ENCODE peak calls at places on chromosomes 13 and 19, in six cellular contexts. Z is pancreas, U is GM04504, R is ovary, N is amygdala, J is left ventricle myocardium superior. I is an unnamed sample.

GRCh38 chr19:40466219-40467006 is at the start of gene SPTBN4:
- DNase-seq in Z (peak; percentile 74), U (no peak), R (no peak), N (peak; percentile 32), J (peak; percentile 60), I (no peak)

GRCh38 chr19:7447648-7448047 is 41.2 kb downstream of the PEX11G start:
- DNase-seq in Z (no peak), U (no peak), R (no peak), N (no peak), J (no peak), I (no peak)

GRCh38 chr19:5805465-5806132 is 732 bp downstream of the NRTN start:
- DNase-seq in Z (peak; percentile 94), U (no peak), R (peak; percentile 36), N (no peak), J (peak; percentile 84), I (peak; percentile 53)

GRCh38 chr19:1363599-1363998 is 20.1 kb upstream of the NDUFS7 start:
- DNase-seq in Z (no peak), U (no peak), R (no peak), N (no peak), J (no peak), I (no peak)

GRCh38 chr13:114064516-114065140 is 67.8 kb downstream of the RASA3 start:
- DNase-seq in Z (peak; percentile 50), U (no peak), R (peak; percentile 68), N (peak; percentile 69), J (peak; percentile 54), I (peak; percentile 58)

GRCh38 chr13:59444210-59444857 is 719.4 kb downstream of the DIAPH3 start:
- DNase-seq in Z (no peak), U (no peak), R (no peak), N (no peak), J (no peak), I (no peak)

GRCh38 chr13:110340812-110341444 is 33.8 kb downstream of the COL4A2 start:
- DNase-seq in Z (no peak), U (no peak), R (peak; percentile 72), N (no peak), J (peak; percentile 87), I (no peak)

GRCh38 chr13:63408227-63409202 is 1992.9 kb upstream of the PCDH20 start:
- DNase-seq in Z (no peak), U (no peak), R (no peak), N (no peak), J (no peak), I (no peak)

GRCh38 chr19:38142176-38143035 is 81.6 kb downstream of the DPF1 start:
- DNase-seq in Z (no peak), U (peak; percentile 10), R (peak; percentile 61), N (peak; percentile 51), J (peak; percentile 77), I (peak; percentile 28)

GRCh38 chr19:16337809-16338469 is 13.3 kb downstream of the KLF2 start:
- DNase-seq in Z (no peak), U (no peak), R (no peak), N (no peak), J (no peak), I (no peak)

GRCh38 chr19:46533085-46534081 is 37.7 kb upstream of the PNMA8B start:
- DNase-seq in Z (no peak), U (no peak), R (no peak), N (peak; percentile 18), J (no peak), I (no peak)

GRCh38 chr13:47794963-47795362 is 206.1 kb downstream of the SUCLA2 start:
- DNase-seq in Z (no peak), U (no peak), R (no peak), N (no peak), J (no peak), I (no peak)

GRCh38 chr13:94169783-94170513 is 309.5 kb downstream of the DCT start:
- DNase-seq in Z (peak; percentile 22), U (no peak), R (no peak), N (no peak), J (peak; percentile 37), I (peak; percentile 39)

GRCh38 chr13:69793803-69794453 is 313.7 kb upstream of the ATXN8OS start:
- DNase-seq in Z (no peak), U (no peak), R (no peak), N (no peak), J (no peak), I (no peak)

GRCh38 chr19:14997981-14998380 is 18.3 kb upstream of the SLC1A6 start:
- DNase-seq in Z (no peak), U (no peak), R (no peak), N (no peak), J (no peak), I (no peak)

GRCh38 chr13:91346062-91346461 is 1.4 kb upstream of the MIR17HG start:
- DNase-seq in Z (no peak), U (no peak), R (no peak), N (no peak), J (no peak), I (no peak)

GRCh38 chr13:95643814-95644598 is 500 bp downstream of the DZIP1 start:
- DNase-seq in Z (peak; percentile 75), U (peak; percentile 17), R (no peak), N (peak; percentile 36), J (peak; percentile 37), I (no peak)

GRCh38 chr13:45607931-45608330 is 7.6 kb downstream of the ERICH6B start:
- DNase-seq in Z (no peak), U (no peak), R (no peak), N (no peak), J (no peak), I (no peak)

GRCh38 chr13:77620138-77620537 is 77.3 kb upstream of the SLAIN1 start:
- DNase-seq in Z (no peak), U (no peak), R (no peak), N (no peak), J (no peak), I (no peak)

GRCh38 chr13:85367887-85368286 is 431.3 kb downstream of the SLITRK6 start:
- DNase-seq in Z (no peak), U (no peak), R (no peak), N (no peak), J (no peak), I (no peak)

GRCh38 chr13:24194447-24194846 is 33.9 kb downstream of the SPATA13 start:
- DNase-seq in Z (no peak), U (no peak), R (no peak), N (no peak), J (no peak), I (no peak)

GRCh38 chr13:19567820-19568534 is 6.6 kb upstream of the TPTE2 start:
- DNase-seq in Z (no peak), U (no peak), R (no peak), N (no peak), J (no peak), I (no peak)

GRCh38 chr19:10074153-10074552 is 12.0 kb upstream of the SHFL start:
- DNase-seq in Z (no peak), U (no peak), R (no peak), N (no peak), J (no peak), I (no peak)

GRCh38 chr19:35247526-35248309 is 1.1 kb upstream of the LSR start:
- DNase-seq in Z (peak; percentile 96), U (no peak), R (peak; percentile 42), N (no peak), J (peak; percentile 60), I (no peak)

GRCh38 chr19:54576411-54576976 is 2.9 kb downstream of the LILRA2 start:
- DNase-seq in Z (no peak), U (no peak), R (no peak), N (no peak), J (no peak), I (no peak)

GRCh38 chr19:45901912-45902650 is at the start of gene MYPOP:
- DNase-seq in Z (no peak), U (no peak), R (peak; percentile 36), N (no peak), J (peak; percentile 37), I (no peak)

GRCh38 chr13:21478881-21479808 is 20.0 kb upstream of the ZDHHC20 start:
- DNase-seq in Z (no peak), U (peak; percentile 50), R (no peak), N (no peak), J (no peak), I (no peak)

GRCh38 chr13:97020689-97021240 is 26.5 kb upstream of the OXGR1 start:
- DNase-seq in Z (no peak), U (no peak), R (no peak), N (no peak), J (no peak), I (no peak)

GRCh38 chr13:86567119-86567518 is 767.9 kb upstream of the SLITRK6 start:
- DNase-seq in Z (no peak), U (no peak), R (no peak), N (no peak), J (no peak), I (no peak)

GRCh38 chr13:83503424-83503823 is 378.9 kb downstream of the SLITRK1 start:
- DNase-seq in Z (no peak), U (peak; percentile 3), R (no peak), N (no peak), J (no peak), I (no peak)

GRCh38 chr13:57634829-57635165 is 3.3 kb downstream of the PCDH17 start:
- DNase-seq in Z (peak; percentile 72), U (no peak), R (no peak), N (peak; percentile 70), J (peak; percentile 34), I (peak; percentile 78)

GRCh38 chr13:111547726-111548273 is 227.4 kb downstream of the TEX29 start:
- DNase-seq in Z (no peak), U (no peak), R (no peak), N (no peak), J (no peak), I (no peak)

GRCh38 chr19:48509467-48510194 is 2.0 kb downstream of the LMTK3 start:
- DNase-seq in Z (peak; percentile 59), U (no peak), R (peak; percentile 23), N (no peak), J (no peak), I (peak; percentile 14)

GRCh38 chr19:18802354-18802753 is 11.2 kb upstream of the COMP start:
- DNase-seq in Z (no peak), U (no peak), R (no peak), N (no peak), J (no peak), I (no peak)

GRCh38 chr19:17749912-17750317 is 1.4 kb upstream of the FCHO1 start:
- DNase-seq in Z (no peak), U (no peak), R (no peak), N (no peak), J (no peak), I (no peak)

GRCh38 chr13:110348751-110349150 is 41.7 kb downstream of the COL4A2 start:
- DNase-seq in Z (no peak), U (no peak), R (no peak), N (no peak), J (no peak), I (no peak)

GRCh38 chr19:33273881-33274662 is 28.3 kb downstream of the CEBPA start:
- DNase-seq in Z (no peak), U (peak; percentile 72), R (peak; percentile 29), N (no peak), J (no peak), I (no peak)

GRCh38 chr13:44497801-44498200 is 78.3 kb downstream of the TSC22D1 start:
- DNase-seq in Z (no peak), U (no peak), R (no peak), N (no peak), J (no peak), I (no peak)